ENCODE peak calls at places on chromosomes 11 and 22, in five cellular contexts. X, V, M, I and S are unnamed samples.

GRCh38 chr22:36405221-36405631 is 17.5 kb upstream of the MYH9 start:
- DNase-seq in M (no peak), X (no peak), V (no peak), I (no peak), S (no peak)

GRCh38 chr11:76051937-76052336 is 154.4 kb downstream of the WNT11 start:
- DNase-seq in X (no peak), M (no peak), I (no peak), V (no peak), S (no peak)

GRCh38 chr11:131922220-131922619 is 551.8 kb downstream of the NTM start:
- DNase-seq in I (no peak), M (no peak), X (no peak), V (no peak), S (no peak)

GRCh38 chr11:34501500-34501899 is 12.1 kb downstream of the ELF5 start:
- DNase-seq in M (peak), I (peak), X (no peak), V (no peak), S (no peak)

GRCh38 chr11:15288801-15289342 is 174.1 kb downstream of the INSC start:
- DNase-seq in V (no peak), I (no peak), M (no peak), X (no peak), S (no peak)

GRCh38 chr22:47213571-47214230 is 451.3 kb downstream of the TBC1D22A start:
- DNase-seq in I (no peak), M (peak), X (peak), V (peak), S (no peak)

GRCh38 chr22:26550498-26551033 is 38.3 kb upstream of the TFIP11 start:
- DNase-seq in I (peak), M (peak), X (no peak), V (no peak), S (peak)

GRCh38 chr11:6022954-6023353 is 7.6 kb downstream of the OR56A1 start:
- DNase-seq in M (peak), X (no peak), I (peak), V (no peak), S (no peak)

GRCh38 chr11:3970101-3970500 is 114.6 kb downstream of the STIM1 start:
- DNase-seq in V (no peak), X (no peak), M (no peak), I (no peak), S (no peak)

GRCh38 chr22:44901301-44901700 is 108.5 kb downstream of the PHF21B start:
- DNase-seq in X (no peak), M (no peak), V (no peak), I (no peak), S (no peak)

GRCh38 chr22:45503816-45504702 is 1.4 kb downstream of the FBLN1 start:
- DNase-seq in M (peak), I (peak), V (peak), X (no peak), S (no peak)

GRCh38 chr22:48366056-48366455 is 1461.6 kb downstream of the BRD1 start:
- DNase-seq in I (no peak), X (no peak), V (no peak), M (no peak), S (no peak)

GRCh38 chr11:122951231-122951630 is 30.4 kb downstream of the BSX start:
- DNase-seq in V (no peak), X (no peak), M (no peak), I (no peak), S (no peak)

GRCh38 chr11:124747406-124748099 is 4.5 kb downstream of the VSIG2 start:
- DNase-seq in M (no peak), V (no peak), X (no peak), I (no peak), S (no peak)

GRCh38 chr22:49995413-49996191 is 17.0 kb downstream of the IL17REL start:
- DNase-seq in V (no peak), I (no peak), M (no peak), X (no peak), S (peak)

GRCh38 chr11:117375960-117376359 is 48.3 kb downstream of the CEP164 start:
- DNase-seq in M (no peak), X (no peak), I (no peak), V (no peak), S (no peak)

GRCh38 chr22:22748756-22749155 is 104.3 kb downstream of the GGTLC2 start:
- DNase-seq in M (no peak), I (no peak), V (no peak), X (no peak), S (no peak)

GRCh38 chr22:30813936-30814335 is 119.3 kb downstream of the OSBP2 start:
- DNase-seq in M (no peak), X (no peak), V (no peak), I (no peak), S (no peak)

GRCh38 chr11:23124996-23125395 is 264.7 kb upstream of the CCDC179 start:
- DNase-seq in X (no peak), I (no peak), V (no peak), M (no peak), S (no peak)

GRCh38 chr11:36149538-36150242 is 139.5 kb downstream of the COMMD9 start:
- DNase-seq in I (peak), M (peak), V (peak), X (peak), S (peak)

GRCh38 chr11:7307836-7308235 is 56.1 kb downstream of the SYT9 start:
- DNase-seq in I (no peak), M (no peak), V (peak), X (no peak), S (no peak)

GRCh38 chr11:20070459-20070858 is 89.8 kb downstream of the DBX1 start:
- DNase-seq in I (peak), X (no peak), M (no peak), V (no peak), S (no peak)